ENCODE peak calls at places on chromosomes 4 and X, in nine cellular contexts. Q is SJSA1, Z is GM23248, F is A549, V is kidney epithelial cell, A is mesenchymal stem cell, T is esophagus squamous epithelium, B is dorsolateral prefrontal cortex, M is uterus. Y is an unnamed sample.

GRCh38 chr4:140595065-140595464 is 26.3 kb upstream of the UCP1 start:
- DNase-seq in Q (no peak), Z (peak; percentile 37), F (peak; percentile 25), V (no peak), A (peak; percentile 12), T (no peak), B (no peak), M (no peak), Y (peak; percentile 8)

GRCh38 chr4:8819019-8819418 is 52.6 kb downstream of the HMX1 start:
- DNase-seq in Q (no peak), Z (no peak), F (no peak), V (no peak), A (no peak), T (no peak), B (no peak), M (no peak), Y (no peak)

GRCh38 chr4:5730436-5730835 is 19.4 kb downstream of the EVC start:
- DNase-seq in Q (no peak), Z (no peak), F (no peak), V (no peak), A (no peak), T (no peak), B (no peak), M (no peak), Y (no peak)

GRCh38 chrX:154349979-154350378 is 24.5 kb downstream of the FLNA start:
- DNase-seq in Q (no peak), Z (peak; percentile 0), F (no peak), V (no peak), A (no peak), T (no peak), B (no peak), M (peak; percentile 22), Y (no peak)

GRCh38 chr4:10129196-10130185 is 12.9 kb upstream of the WDR1 start:
- DNase-seq in Q (no peak), Z (peak; percentile 61), F (no peak), V (no peak), A (no peak), T (no peak), B (no peak), M (no peak), Y (no peak)

GRCh38 chr4:7498406-7499200 is 63.9 kb upstream of the PSAPL1 start:
- DNase-seq in Q (no peak), Z (no peak), F (no peak), V (no peak), A (no peak), T (no peak), B (no peak), M (no peak), Y (no peak)

GRCh38 chr4:44700427-44700826 is 22.2 kb downstream of the GUF1 start:
- DNase-seq in Q (no peak), Z (no peak), F (no peak), V (no peak), A (no peak), T (no peak), B (no peak), M (no peak), Y (no peak)

GRCh38 chrX:32116047-32116446 is 1044.2 kb upstream of the FTHL17 start:
- DNase-seq in Q (no peak), Z (no peak), F (no peak), V (no peak), A (no peak), T (no peak), B (no peak), M (no peak), Y (no peak)

GRCh38 chr4:89836897-89837384 is at the start of gene SNCA:
- DNase-seq in Q (peak; percentile 63), Z (peak; percentile 67), F (peak; percentile 28), V (peak; percentile 31), A (peak; percentile 89), T (no peak), B (peak; percentile 80), M (peak; percentile 78), Y (no peak)
- H3K4me3 ChIP-seq in Q (peak within 1 kb of the TSS; percentile 49), Z (peak within 1 kb of the TSS; percentile 68), F (peak within 1 kb of the TSS; percentile 45), V (peak within 1 kb of the TSS; percentile 81), A (peak within 1 kb of the TSS; percentile 74), T (peak within 1 kb of the TSS; percentile 63), B (peak within 1 kb of the TSS; percentile 80), M (peak within 1 kb of the TSS; percentile 47), Y (no peak within 1 kb of the TSS)

DNA sequence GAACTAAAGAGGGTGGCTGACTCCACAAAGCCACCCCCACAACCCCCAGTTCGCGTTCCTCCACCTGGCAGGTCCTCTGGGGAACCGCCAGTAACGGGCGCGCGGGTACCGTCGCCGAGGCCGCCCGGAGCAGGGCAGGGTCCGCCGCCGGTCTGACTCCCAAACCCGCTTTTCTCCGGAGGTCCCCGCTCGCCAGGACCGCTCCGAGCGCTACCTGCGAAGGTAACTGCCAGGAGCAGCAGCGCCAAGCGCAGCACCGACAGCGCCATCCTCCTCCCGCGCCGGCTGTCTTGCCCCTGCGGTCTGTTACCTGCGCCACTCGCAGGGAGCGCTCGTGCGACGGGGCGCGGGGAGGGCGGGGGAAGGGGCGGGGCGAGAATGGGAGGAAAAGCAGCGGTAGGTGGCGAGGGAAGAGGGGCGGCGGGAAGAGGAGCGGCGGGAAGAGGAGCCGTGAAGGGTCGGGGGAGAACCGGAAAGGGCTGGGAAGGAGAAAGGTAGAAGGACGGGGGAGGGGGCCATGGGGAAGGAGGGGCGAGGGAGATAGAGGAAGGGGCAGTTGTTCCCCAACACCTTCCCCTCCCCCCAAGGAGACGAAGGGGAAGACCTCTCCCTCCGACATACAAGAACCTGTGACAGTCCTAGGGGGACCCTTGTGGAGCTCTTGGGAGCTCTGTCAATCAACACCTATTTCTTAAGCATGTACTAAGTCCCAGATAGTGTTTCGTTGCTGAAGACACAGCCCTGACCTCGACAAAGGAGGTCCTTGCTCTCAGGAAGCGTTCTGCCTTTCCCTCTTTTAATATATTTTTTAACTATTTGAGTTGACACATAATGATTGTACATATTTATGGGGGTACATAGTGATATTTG is at the start of gene SPINK2:
- DNase-seq in Q (no peak), Z (no peak), F (peak; percentile 61), V (no peak), A (peak; percentile 14), T (no peak), B (no peak), M (no peak), Y (no peak)
- H3K4me3 ChIP-seq in Q (peak within 1 kb of the TSS; percentile 19), Z (peak within 1 kb of the TSS; percentile 22), F (peak within 1 kb of the TSS; percentile 53), V (peak within 1 kb of the TSS; percentile 46), A (peak within 1 kb of the TSS; percentile 55), T (peak within 1 kb of the TSS; percentile 47), B (peak within 1 kb of the TSS; percentile 59), M (peak within 1 kb of the TSS; percentile 19), Y (peak within 1 kb of the TSS; percentile 28)

GRCh38 chr4:21451032-21451431 is 497.5 kb downstream of the KCNIP4 start:
- DNase-seq in Q (no peak), Z (peak; percentile 55), F (no peak), V (peak; percentile 93), A (peak; percentile 91), T (no peak), B (no peak), M (no peak), Y (no peak)
- H3K4me3 ChIP-seq in Q (no peak overlapping the region), Z (no peak overlapping the region), F (no peak overlapping the region), V (no peak overlapping the region), A (no peak overlapping the region), T (no peak overlapping the region), B (no peak overlapping the region), M (no peak overlapping the region), Y (no peak overlapping the region)

DNA sequence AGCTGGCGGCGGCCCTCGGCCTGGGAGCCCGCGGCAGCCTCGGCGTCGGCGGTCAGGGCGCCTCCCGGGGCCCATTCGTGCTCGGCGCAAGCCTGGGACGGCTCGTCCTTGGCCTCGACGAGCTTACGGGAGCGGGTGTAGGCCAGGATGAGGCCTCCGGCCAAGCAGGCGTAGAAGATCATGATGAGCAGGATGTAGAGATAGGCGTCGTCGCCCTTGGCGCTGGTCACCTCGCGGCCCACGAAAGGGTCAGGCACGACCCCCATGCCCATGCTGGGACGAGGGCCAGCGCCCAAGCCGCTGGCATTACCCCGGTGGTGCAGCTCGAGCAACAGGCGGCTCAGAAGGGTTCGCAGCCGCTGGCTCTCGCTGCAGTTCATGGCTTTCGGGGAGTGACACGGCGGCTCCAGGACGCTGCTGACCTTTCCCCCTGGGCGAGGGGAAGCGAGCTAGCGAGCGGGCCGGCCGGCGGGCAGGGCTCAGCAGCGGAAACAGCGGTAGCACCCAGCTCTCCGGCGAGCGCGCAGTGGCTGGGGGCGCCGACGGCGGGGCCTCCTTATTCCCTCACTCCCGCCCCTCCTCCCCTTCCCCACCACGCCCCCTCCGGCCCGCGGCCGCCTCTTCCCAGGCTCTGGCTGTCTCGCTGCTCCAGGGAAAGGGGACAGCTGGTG is at the start of gene KCNE5:
- DNase-seq in Q (no peak), Z (peak; percentile 5), F (no peak), V (no peak), A (peak; percentile 29), T (no peak), B (no peak), M (no peak), Y (no peak)
- H3K4me3 ChIP-seq in Q (no peak within 1 kb of the TSS), Z (no peak within 1 kb of the TSS), F (no peak within 1 kb of the TSS), V (no peak within 1 kb of the TSS), A (peak within 1 kb of the TSS; percentile 44), T (peak within 1 kb of the TSS; percentile 32), B (peak within 1 kb of the TSS; percentile 39), M (peak within 1 kb of the TSS; percentile 19), Y (no peak within 1 kb of the TSS)

GRCh38 chr4:102253860-102254259 is 91.4 kb downstream of the SLC39A8 start:
- DNase-seq in Q (no peak), Z (no peak), F (no peak), V (no peak), A (no peak), T (no peak), B (no peak), M (no peak), Y (no peak)
- H3K4me3 ChIP-seq in Q (no peak overlapping the region), Z (no peak overlapping the region), F (no peak overlapping the region), V (no peak overlapping the region), A (no peak overlapping the region), T (no peak overlapping the region), B (no peak overlapping the region), M (no peak overlapping the region), Y (no peak overlapping the region)

GRCh38 chrX:22433292-22434070 is 160.8 kb downstream of the CBLL2 start:
- DNase-seq in Q (no peak), Z (no peak), F (no peak), V (no peak), A (no peak), T (no peak), B (no peak), M (peak; percentile 24), Y (no peak)

GRCh38 chrX:22429704-22430103 is 157.0 kb downstream of the CBLL2 start:
- DNase-seq in Q (no peak), Z (no peak), F (no peak), V (no peak), A (no peak), T (no peak), B (no peak), M (no peak), Y (no peak)

GRCh38 chrX:22424919-22425318 is 152.2 kb downstream of the CBLL2 start:
- DNase-seq in Q (no peak), Z (no peak), F (no peak), V (no peak), A (no peak), T (no peak), B (no peak), M (no peak), Y (no peak)

GRCh38 chrX:22430701-22431100 is 158.0 kb downstream of the CBLL2 start:
- DNase-seq in Q (no peak), Z (peak; percentile 64), F (no peak), V (no peak), A (no peak), T (no peak), B (no peak), M (no peak), Y (no peak)
- H3K4me3 ChIP-seq in Q (no peak overlapping the region), Z (no peak overlapping the region), F (no peak overlapping the region), V (no peak overlapping the region), A (no peak overlapping the region), T (no peak overlapping the region), B (no peak overlapping the region), M (no peak overlapping the region), Y (no peak overlapping the region)

Y was measured in GM12864.